ENCODE peak calls at places on chromosomes 4 and X, in five cellular contexts. H is transverse colon, J is thoracic aorta, X is A549, U is cardiac fibroblast. K is an unnamed sample.

GRCh38 chr4:6272863-6273660 is 3.4 kb downstream of the WFS1 start:
- DNase-seq in H (no peak), J (no peak), X (peak; percentile 32), U (peak; percentile 66), K (no peak)

GRCh38 chr4:1806596-1807257 is 13.6 kb downstream of the FGFR3 start:
- DNase-seq in H (no peak), J (no peak), X (no peak), U (no peak), K (no peak)

GRCh38 chrX:74535211-74535621 is 79.2 kb downstream of the RLIM start:
- DNase-seq in H (peak; percentile 12), J (no peak), X (peak; percentile 29), U (peak; percentile 76), K (no peak)

GRCh38 chr4:155207534-155208257 is 740 bp upstream of the NPY2R start:
- DNase-seq in H (peak; percentile 7), J (no peak), X (peak; percentile 65), U (no peak), K (no peak)

GRCh38 chr4:115537387-115537786 is 424.0 kb upstream of the NDST4 start:
- DNase-seq in H (no peak), J (no peak), X (no peak), U (peak; percentile 1), K (no peak)

GRCh38 chrX:69412661-69413060 is 91.5 kb upstream of the NALF2 start:
- DNase-seq in H (no peak), J (no peak), X (no peak), U (no peak), K (no peak)

GRCh38 chr4:181225616-181226261 is 1017.5 kb upstream of the TENM3 start:
- DNase-seq in H (no peak), J (no peak), X (no peak), U (no peak), K (no peak)

GRCh38 chr4:178205826-178206225 is 763.6 kb upstream of the AGA start:
- DNase-seq in H (no peak), J (no peak), X (no peak), U (no peak), K (no peak)

GRCh38 chr4:13701937-13702446 is 74.5 kb upstream of the BOD1L1 start:
- DNase-seq in H (no peak), J (no peak), X (peak; percentile 89), U (peak; percentile 20), K (no peak)

GRCh38 chr4:138107023-138107422 is 135.1 kb downstream of the SLC7A11 start:
- DNase-seq in H (no peak), J (no peak), X (no peak), U (no peak), K (no peak)

GRCh38 chr4:150940123-150940522 is 75.0 kb downstream of the LRBA start:
- DNase-seq in H (no peak), J (no peak), X (no peak), U (no peak), K (no peak)

GRCh38 chrX:9569875-9570274 is 105.0 kb downstream of the TBL1X start:
- DNase-seq in H (no peak), J (no peak), X (no peak), U (peak; percentile 51), K (no peak)

GRCh38 chrX:134969726-134970125 is 21.1 kb upstream of the SMIM10 start:
- DNase-seq in H (no peak), J (no peak), X (no peak), U (peak; percentile 6), K (no peak)

GRCh38 chr4:94507708-94508107 is 56.0 kb downstream of the PDLIM5 start:
- DNase-seq in H (peak; percentile 30), J (no peak), X (peak; percentile 81), U (peak; percentile 95), K (no peak)

GRCh38 chrX:9114245-9114644 is 80.3 kb upstream of the FAM9B start:
- DNase-seq in H (no peak), J (no peak), X (peak; percentile 18), U (no peak), K (no peak)

GRCh38 chrX:133670394-133670793 is 255.1 kb upstream of the GPC4 start:
- DNase-seq in H (no peak), J (no peak), X (peak; percentile 30), U (peak; percentile 67), K (no peak)

GRCh38 chr4:7677086-7677485 is 242.4 kb upstream of the PSAPL1 start:
- DNase-seq in H (no peak), J (no peak), X (no peak), U (no peak), K (no peak)

GRCh38 chr4:5892321-5893012 is 419 bp downstream of the CRMP1 start:
- DNase-seq in H (no peak), J (no peak), X (no peak), U (no peak), K (no peak)

GRCh38 chr4:52051213-52051614 is at the start of gene SPATA18:
- DNase-seq in H (peak; percentile 41), J (no peak), X (peak; percentile 2), U (peak; percentile 15), K (no peak)

GRCh38 chr4:6617246-6617645 is 23.2 kb upstream of the MRFAP1 start:
- DNase-seq in H (no peak), J (no peak), X (no peak), U (no peak), K (no peak)

GRCh38 chr4:183729430-183730328 is 70.6 kb downstream of the TRAPPC11 start:
- DNase-seq in H (no peak), J (no peak), X (peak; percentile 10), U (no peak), K (no peak)

GRCh38 chr4:124019749-124020549 is 623.4 kb downstream of the SPRY1 start:
- DNase-seq in H (no peak), J (no peak), X (no peak), U (peak; percentile 85), K (no peak)

GRCh38 chr4:52914051-52914605 is 52.0 kb downstream of the RASL11B start:
- DNase-seq in H (no peak), J (no peak), X (no peak), U (peak; percentile 84), K (no peak)

GRCh38 chr4:78638324-78639172 is 87.0 kb downstream of the ANXA3 start:
- DNase-seq in H (no peak), J (no peak), X (no peak), U (no peak), K (no peak)

GRCh38 chrX:134572816-134573682 is 85.2 kb downstream of the PLAC1 start:
- DNase-seq in H (no peak), J (no peak), X (peak; percentile 80), U (no peak), K (no peak)

GRCh38 chrX:151738751-151739150 is 4.2 kb downstream of the CNGA2 start:
- DNase-seq in H (no peak), J (no peak), X (no peak), U (no peak), K (no peak)
- H3K4me3 ChIP-seq in H (no peak overlapping the region), J (no peak overlapping the region), X (no peak overlapping the region), U (no peak overlapping the region), K (no peak overlapping the region)

DNA sequence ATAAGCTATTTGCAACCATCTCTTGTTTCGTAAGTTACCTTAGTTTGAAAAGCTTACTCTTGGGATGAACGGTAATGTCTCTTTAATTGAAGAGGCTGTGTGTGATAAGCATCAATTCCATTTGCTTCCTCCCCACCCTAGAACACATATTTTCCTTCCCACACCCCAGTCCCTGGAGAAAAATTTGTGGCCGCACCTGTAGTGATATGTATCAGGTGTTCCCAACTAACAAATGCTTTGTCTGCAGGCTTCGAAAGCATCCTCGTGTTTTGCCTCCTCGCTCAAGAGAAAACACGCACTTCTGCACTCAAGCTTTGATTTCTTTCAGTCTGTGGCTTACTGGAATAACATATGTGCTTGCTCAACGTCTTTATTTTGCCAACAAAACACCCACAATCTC is 143.8 kb upstream of the OTUD4 start:
- DNase-seq in H (no peak), J (no peak), X (no peak), U (no peak), K (no peak)
- H3K4me3 ChIP-seq in H (no peak overlapping the region), J (no peak overlapping the region), X (no peak overlapping the region), U (no peak overlapping the region), K (no peak overlapping the region)

DNA sequence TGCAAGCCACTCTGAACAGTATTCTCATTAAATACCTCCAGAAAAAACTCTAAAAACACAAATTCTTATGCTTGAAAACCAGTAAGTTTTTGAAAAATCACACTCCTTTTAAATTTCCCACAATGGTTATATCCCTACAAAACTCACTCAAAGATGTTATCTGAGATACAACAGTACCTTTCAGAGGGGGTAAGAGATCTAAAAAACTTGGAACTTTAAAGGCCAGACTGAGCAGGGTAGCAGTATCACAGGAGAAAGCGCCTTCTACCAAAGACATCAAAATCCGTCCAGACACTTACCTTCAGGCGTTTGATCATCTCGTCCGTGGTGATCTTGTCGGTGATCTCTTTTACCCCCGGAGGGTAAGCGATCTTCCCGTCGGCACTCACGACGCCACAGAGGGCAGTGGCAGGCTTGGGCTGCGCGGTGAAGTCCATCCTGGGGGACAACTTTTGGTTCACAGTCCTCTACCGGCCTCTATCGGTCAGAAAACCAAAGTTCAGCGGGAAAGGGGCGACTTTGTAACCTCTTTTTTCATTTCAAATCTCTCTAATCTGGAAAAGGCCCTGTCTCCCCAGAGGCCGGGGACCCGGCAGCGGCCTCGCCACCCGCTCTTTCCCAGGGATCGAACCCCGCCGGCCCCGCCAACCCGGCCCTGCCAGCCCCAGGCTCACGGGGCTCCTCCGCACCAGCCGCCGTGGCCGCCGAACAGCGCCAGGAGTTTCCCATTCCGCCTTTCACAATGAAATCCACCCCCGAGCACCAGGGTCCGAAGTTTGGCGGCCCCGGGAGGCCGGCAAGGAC is 1.4 kb downstream of the PDS5A start:
- DNase-seq in H (peak; percentile 80), J (peak; percentile 24), X (peak; percentile 82), U (peak; percentile 84), K (no peak)
- H3K4me3 ChIP-seq in H (peak overlapping the region; percentile 54), J (peak overlapping the region; percentile 98), X (peak overlapping the region; percentile 95), U (peak overlapping the region; percentile 86), K (peak overlapping the region; percentile 79)

GRCh38 chrX:47484885-47485284 is 1.9 kb upstream of the ZNF41 start:
- DNase-seq in H (no peak), J (no peak), X (no peak), U (no peak), K (no peak)
- H3K4me3 ChIP-seq in H (no peak overlapping the region), J (peak overlapping the region; percentile 29), X (no peak overlapping the region), U (no peak overlapping the region), K (no peak overlapping the region)

GRCh38 chr4:110091426-110091825 is 107.0 kb downstream of the ELOVL6 start:
- DNase-seq in H (no peak), J (no peak), X (peak; percentile 4), U (peak; percentile 44), K (no peak)
- H3K4me3 ChIP-seq in H (no peak overlapping the region), J (no peak overlapping the region), X (no peak overlapping the region), U (no peak overlapping the region), K (no peak overlapping the region)

DNA sequence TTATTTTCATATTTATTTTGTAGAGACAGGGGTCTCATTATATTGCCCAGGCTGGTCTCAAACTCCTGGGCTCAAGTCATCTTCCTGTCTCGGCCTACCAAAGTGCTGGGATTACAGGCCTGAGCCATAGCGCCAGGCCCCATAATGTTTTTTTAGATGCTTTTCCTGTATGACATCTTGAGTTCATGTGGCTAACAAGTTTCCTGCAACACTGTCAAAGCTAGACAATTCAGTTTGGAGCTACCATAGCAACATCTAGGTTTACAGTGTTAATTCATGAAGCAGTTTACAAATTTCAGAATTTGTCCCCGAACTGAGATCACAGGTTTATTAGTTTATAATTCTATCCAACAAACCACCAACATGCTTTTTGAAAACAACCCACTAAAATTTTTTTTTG is 6.4 kb upstream of the IL13RA2 start:
- DNase-seq in H (no peak), J (no peak), X (no peak), U (no peak), K (no peak)
- H3K4me3 ChIP-seq in H (no peak overlapping the region), J (no peak overlapping the region), X (no peak overlapping the region), U (no peak overlapping the region), K (no peak overlapping the region)